ENCODE peak calls at places on chromosomes 5 and 9, in five cellular contexts. W is NCI-H1105 treated with DMSO at 0.1 percent for 48 hours; R is AG10803; T is activated CD8-positive, alpha-beta memory T cell treated with anti-CD3 and anti-CD28 coated beads for 4 hours; K is choroid plexus epithelial cell. Y is an unnamed sample.

GRCh38 chr5:108749130-108749861 is 1.6 kb downstream of the FER start:
- DNase-seq in R (no peak), T (peak; percentile 9), K (peak; percentile 24), W (no peak), Y (no peak)

GRCh38 chr5:154368041-154368800 is 77.6 kb upstream of the SAP30L start:
- DNase-seq in K (peak; percentile 99), R (peak; percentile 96), T (no peak), W (no peak), Y (no peak)

GRCh38 chr9:113523421-113524141 is 60.1 kb downstream of the RGS3 start:
- DNase-seq in R (no peak), K (peak; percentile 30), T (peak; percentile 70), W (no peak), Y (no peak)

GRCh38 chr5:171661146-171661545 is 124.5 kb upstream of the SMIM23 start:
- DNase-seq in T (no peak), R (no peak), K (peak; percentile 81), W (peak; percentile 2), Y (no peak)

GRCh38 chr5:125412561-125413535 is 666.4 kb upstream of the ZNF608 start:
- DNase-seq in W (peak; percentile 82), K (peak; percentile 92), R (peak; percentile 46), T (no peak), Y (peak; percentile 89)

GRCh38 chr5:72412283-72413055 is 92.3 kb downstream of the PTCD2 start:
- DNase-seq in T (no peak), R (peak; percentile 89), W (no peak), K (peak; percentile 86), Y (no peak)

GRCh38 chr9:113581865-113582697 is 118.6 kb downstream of the RGS3 start:
- DNase-seq in W (no peak), K (peak; percentile 85), T (peak; percentile 43), R (peak; percentile 83), Y (no peak)

GRCh38 chr5:133775584-133776304 is 163.4 kb upstream of the FSTL4 start:
- DNase-seq in R (no peak), K (no peak), W (no peak), T (no peak), Y (no peak)

GRCh38 chr5:95823738-95824609 is 1.4 kb upstream of the GLRX start:
- DNase-seq in W (no peak), R (peak; percentile 95), K (peak; percentile 96), T (no peak), Y (no peak)

GRCh38 chr9:21267141-21267540 is 27.3 kb upstream of the IFNA14 start:
- DNase-seq in W (no peak), T (no peak), R (no peak), K (no peak), Y (no peak)

GRCh38 chr5:180718810-180719453 is 20.9 kb downstream of the OR2Y1 start:
- DNase-seq in T (peak; percentile 17), R (peak; percentile 32), K (peak; percentile 62), W (peak; percentile 1), Y (peak; percentile 23)

GRCh38 chr9:80485420-80485819 is 913.7 kb downstream of the TLE4 start:
- DNase-seq in T (no peak), K (peak; percentile 9), R (no peak), W (no peak), Y (no peak)

GRCh38 chr9:4334439-4334838 is 34.6 kb upstream of the GLIS3 start:
- DNase-seq in W (peak; percentile 61), K (no peak), T (no peak), R (no peak), Y (peak; percentile 81)

GRCh38 chr5:174571662-174572397 is 152.6 kb upstream of the MSX2 start:
- DNase-seq in T (no peak), K (peak; percentile 85), R (peak; percentile 76), W (no peak), Y (no peak)

GRCh38 chr9:133855802-133856592 is 117.8 kb upstream of the SARDH start:
- DNase-seq in W (no peak), R (peak; percentile 38), T (no peak), K (peak; percentile 99), Y (no peak)

GRCh38 chr9:127570533-127571111 is 41.5 kb upstream of the STXBP1 start:
- DNase-seq in W (no peak), R (no peak), T (no peak), K (no peak), Y (no peak)

GRCh38 chr5:122311888-122312669 is at the start of gene SNCAIP:
- DNase-seq in K (peak; percentile 42), R (peak; percentile 41), W (peak; percentile 31), T (no peak), Y (peak; percentile 27)

GRCh38 chr5:473344-474192 is 30.6 kb downstream of the EXOC3 start:
- DNase-seq in T (no peak), R (peak; percentile 25), W (peak; percentile 68), K (peak; percentile 49), Y (peak; percentile 73)

GRCh38 chr9:84554069-84554659 is 115.4 kb upstream of the NTRK2 start:
- DNase-seq in W (no peak), K (no peak), R (no peak), T (no peak), Y (no peak)

GRCh38 chr9:22469928-22470544 is 23.4 kb downstream of the DMRTA1 start:
- DNase-seq in R (peak; percentile 33), K (peak; percentile 55), T (no peak), W (peak; percentile 46), Y (peak; percentile 48)

GRCh38 chr9:35605336-35606137 is 475 bp downstream of the TESK1 start:
- DNase-seq in W (peak; percentile 23), R (no peak), T (no peak), K (peak; percentile 9), Y (peak; percentile 4)

GRCh38 chr5:137649228-137649890 is 86.5 kb downstream of the KLHL3 start:
- DNase-seq in R (peak; percentile 59), T (no peak), W (no peak), K (peak; percentile 88), Y (no peak)

GRCh38 chr5:126961702-126962101 is 68.7 kb downstream of the MARCHF3 start:
- DNase-seq in W (peak; percentile 71), K (peak; percentile 54), R (no peak), T (no peak), Y (peak; percentile 95)

GRCh38 chr5:74182603-74183002 is 457.9 kb downstream of the ENC1 start:
- DNase-seq in W (no peak), T (no peak), R (no peak), K (no peak), Y (no peak)

GRCh38 chr5:141373673-141374317 is at the start of gene PCDHGA6:
- DNase-seq in T (no peak), R (peak; percentile 38), K (peak; percentile 50), W (no peak), Y (no peak)

Y was measured in NCI-H748 treated with DMSO at 0.1 percent for 48 hours.